ENCODE peak calls at places on chromosomes 4 and X, in ten cellular contexts. One of them, this sample, is unnamed.
A peak's percentile ranks its signal among the peaks of the same experiment; 100 is the strongest.

GRCh38 chrX:150704030-150704613 is 10.9 kb downstream of the MTMR1 start:
- DNase-seq in cardiac muscle cell: no peak
- DNase-seq in endothelial cell: no peak
- DNase-seq in A549: no peak
- DNase-seq in lung: no peak
- DNase-seq in Peyer's patch: no peak
- DNase-seq in colonic mucosa: no peak
- DNase-seq in HL-60: no peak
- DNase-seq in AG04450: no peak
- DNase-seq in H9: no peak
- DNase-seq in this sample: peak; percentile 14

GRCh38 chr4:37803348-37803973 is 23.0 kb upstream of the PGM2 start:
- DNase-seq in cardiac muscle cell: peak; percentile 61
- DNase-seq in endothelial cell: no peak
- DNase-seq in A549: peak; percentile 46
- DNase-seq in lung: no peak
- DNase-seq in Peyer's patch: no peak
- DNase-seq in colonic mucosa: no peak
- DNase-seq in HL-60: peak; percentile 21
- DNase-seq in AG04450: no peak
- DNase-seq in H9: no peak
- DNase-seq in this sample: no peak

GRCh38 chrX:77561372-77561771 is 114.2 kb downstream of the FGF16 start:
- DNase-seq in cardiac muscle cell: no peak
- DNase-seq in endothelial cell: no peak
- DNase-seq in A549: no peak
- DNase-seq in lung: no peak
- DNase-seq in Peyer's patch: no peak
- DNase-seq in colonic mucosa: no peak
- DNase-seq in HL-60: no peak
- DNase-seq in AG04450: no peak
- DNase-seq in H9: no peak
- DNase-seq in this sample: no peak

GRCh38 chrX:500481-501010 is 113.8 kb upstream of the PPP2R3B start:
- DNase-seq in cardiac muscle cell: no peak
- DNase-seq in endothelial cell: no peak
- DNase-seq in A549: no peak
- DNase-seq in lung: no peak
- DNase-seq in Peyer's patch: no peak
- DNase-seq in colonic mucosa: no peak
- DNase-seq in HL-60: no peak
- DNase-seq in AG04450: no peak
- DNase-seq in H9: no peak
- DNase-seq in this sample: no peak

GRCh38 chrX:68710870-68711576 is 63.6 kb downstream of the STARD8 start:
- DNase-seq in cardiac muscle cell: peak; percentile 69
- DNase-seq in endothelial cell: no peak
- DNase-seq in A549: peak; percentile 65
- DNase-seq in lung: no peak
- DNase-seq in Peyer's patch: peak; percentile 53
- DNase-seq in colonic mucosa: no peak
- DNase-seq in HL-60: no peak
- DNase-seq in AG04450: no peak
- DNase-seq in H9: peak; percentile 73
- DNase-seq in this sample: peak; percentile 45

GRCh38 chr4:145154573-145154972 is 25.8 kb downstream of the OTUD4 start:
- DNase-seq in cardiac muscle cell: peak; percentile 24
- DNase-seq in endothelial cell: peak; percentile 46
- DNase-seq in A549: peak; percentile 25
- DNase-seq in lung: no peak
- DNase-seq in Peyer's patch: no peak
- DNase-seq in colonic mucosa: no peak
- DNase-seq in HL-60: no peak
- DNase-seq in AG04450: no peak
- DNase-seq in H9: no peak
- DNase-seq in this sample: no peak

GRCh38 chr4:172813359-172813923 is 355.2 kb upstream of the GALNT7 start:
- DNase-seq in cardiac muscle cell: no peak
- DNase-seq in endothelial cell: no peak
- DNase-seq in A549: no peak
- DNase-seq in lung: no peak
- DNase-seq in Peyer's patch: no peak
- DNase-seq in colonic mucosa: no peak
- DNase-seq in HL-60: no peak
- DNase-seq in AG04450: no peak
- DNase-seq in H9: no peak
- DNase-seq in this sample: no peak

GRCh38 chrX:17939724-17940123 is 78.6 kb upstream of the RAI2 start:
- DNase-seq in cardiac muscle cell: no peak
- DNase-seq in endothelial cell: no peak
- DNase-seq in A549: no peak
- DNase-seq in lung: no peak
- DNase-seq in Peyer's patch: no peak
- DNase-seq in colonic mucosa: no peak
- DNase-seq in HL-60: no peak
- DNase-seq in AG04450: no peak
- DNase-seq in H9: no peak
- DNase-seq in this sample: peak; percentile 29

GRCh38 chrX:43510194-43510593 is 145.9 kb upstream of the MAOA start:
- DNase-seq in cardiac muscle cell: no peak
- DNase-seq in endothelial cell: no peak
- DNase-seq in A549: no peak
- DNase-seq in lung: no peak
- DNase-seq in Peyer's patch: no peak
- DNase-seq in colonic mucosa: no peak
- DNase-seq in HL-60: no peak
- DNase-seq in AG04450: no peak
- DNase-seq in H9: no peak
- DNase-seq in this sample: no peak

DNA sequence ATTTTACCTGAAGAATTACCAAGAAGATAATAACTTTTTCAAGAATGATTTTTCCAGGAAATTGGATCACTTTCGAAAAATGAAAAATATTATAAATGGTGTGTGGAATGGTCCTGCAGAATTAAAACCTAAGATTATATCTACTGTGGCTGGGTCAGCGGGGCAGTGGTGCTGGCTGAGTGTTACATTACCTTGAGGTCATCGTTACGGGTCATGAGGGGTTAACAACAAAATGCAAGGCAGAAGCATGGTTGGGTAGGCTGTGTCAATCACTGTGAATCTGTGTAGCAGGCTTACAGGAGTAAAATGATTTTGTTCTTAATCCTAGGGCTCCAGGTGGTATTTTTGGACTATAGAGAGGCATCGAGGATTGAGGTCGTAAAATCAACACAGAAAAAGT is 105.2 kb upstream of the AMOT start:
- DNase-seq in cardiac muscle cell: no peak
- DNase-seq in endothelial cell: no peak
- DNase-seq in A549: no peak
- DNase-seq in lung: no peak
- DNase-seq in Peyer's patch: no peak
- DNase-seq in colonic mucosa: no peak
- DNase-seq in HL-60: no peak
- DNase-seq in AG04450: no peak
- DNase-seq in H9: no peak
- DNase-seq in this sample: no peak
- TF ChIP-seq CTCF in cardiac muscle cell: no peak
- TF ChIP-seq CTCF in endothelial cell: no peak
- TF ChIP-seq CTCF in A549: no peak
- TF ChIP-seq CTCF in lung: no peak
- TF ChIP-seq CTCF in Peyer's patch: no peak
- TF ChIP-seq CTCF in colonic mucosa: no peak
- TF ChIP-seq CTCF in HL-60: no peak
- TF ChIP-seq CTCF in AG04450: no peak
- TF ChIP-seq CTCF in H9: no peak
- TF ChIP-seq CTCF in this sample: no peak

DNA sequence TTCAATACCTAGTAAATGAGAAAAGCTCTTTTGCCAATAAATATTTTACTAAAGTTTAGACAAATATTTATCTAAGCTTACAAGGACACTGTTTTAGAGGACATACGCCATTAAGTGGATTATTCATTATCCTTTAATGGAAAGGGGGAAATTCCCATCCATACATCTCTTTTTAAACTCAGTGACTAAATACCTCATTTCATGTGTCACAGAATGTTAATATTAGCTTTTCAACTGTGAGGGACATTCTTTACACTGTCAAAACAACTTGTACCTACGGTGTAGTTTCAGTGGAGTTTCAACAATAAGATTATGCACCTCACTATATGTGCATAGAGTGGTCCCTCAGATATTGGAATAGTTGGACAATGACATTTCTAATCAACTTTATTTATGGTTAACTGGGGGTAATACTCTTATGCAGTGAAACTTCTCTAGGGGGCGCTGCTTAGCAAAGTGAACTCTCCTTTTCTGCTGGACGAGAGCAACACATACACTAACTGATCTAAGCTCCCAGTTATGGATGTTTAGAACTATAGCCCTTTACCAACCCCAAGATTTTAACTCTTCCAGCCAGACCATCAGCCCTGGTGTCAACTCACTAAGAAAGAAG is 9.7 kb downstream of the HS6ST2 start:
- DNase-seq in cardiac muscle cell: peak; percentile 64
- DNase-seq in endothelial cell: peak; percentile 33
- DNase-seq in A549: peak; percentile 13
- DNase-seq in lung: no peak
- DNase-seq in Peyer's patch: no peak
- DNase-seq in colonic mucosa: no peak
- DNase-seq in HL-60: no peak
- DNase-seq in AG04450: no peak
- DNase-seq in H9: no peak
- DNase-seq in this sample: peak; percentile 21
- TF ChIP-seq CTCF in cardiac muscle cell: peak; percentile 11
- TF ChIP-seq CTCF in endothelial cell: peak; percentile 50
- TF ChIP-seq CTCF in A549: no peak
- TF ChIP-seq CTCF in lung: no peak
- TF ChIP-seq CTCF in Peyer's patch: no peak
- TF ChIP-seq CTCF in colonic mucosa: no peak
- TF ChIP-seq CTCF in HL-60: no peak
- TF ChIP-seq CTCF in AG04450: no peak
- TF ChIP-seq CTCF in H9: peak; percentile 85
- TF ChIP-seq CTCF in this sample: no peak

DNA sequence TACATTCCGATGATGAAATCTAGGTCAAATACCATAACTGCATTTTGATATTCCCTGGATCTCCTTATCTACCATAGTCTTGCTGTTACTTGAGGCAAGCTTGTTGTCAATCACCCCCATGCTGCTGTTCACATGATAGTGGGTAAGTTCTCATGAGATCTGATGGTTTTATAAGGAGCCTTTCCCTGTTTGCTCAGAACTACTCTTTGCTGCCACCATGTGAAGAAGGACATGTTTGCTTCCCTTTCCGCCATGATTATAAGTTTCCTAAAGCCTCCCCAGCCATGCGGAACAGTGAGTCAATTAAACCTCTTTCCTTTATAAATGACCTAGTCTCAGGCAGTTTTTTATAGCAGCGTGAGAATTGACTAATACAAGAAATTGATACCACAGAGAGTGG is 432.0 kb downstream of the GLUD2 start:
- DNase-seq in cardiac muscle cell: no peak
- DNase-seq in endothelial cell: no peak
- DNase-seq in A549: peak; percentile 10
- DNase-seq in lung: no peak
- DNase-seq in Peyer's patch: no peak
- DNase-seq in colonic mucosa: no peak
- DNase-seq in HL-60: no peak
- DNase-seq in AG04450: no peak
- DNase-seq in H9: no peak
- DNase-seq in this sample: no peak
- TF ChIP-seq CTCF in cardiac muscle cell: peak; percentile 4
- TF ChIP-seq CTCF in endothelial cell: no peak
- TF ChIP-seq CTCF in A549: no peak
- TF ChIP-seq CTCF in lung: no peak
- TF ChIP-seq CTCF in Peyer's patch: no peak
- TF ChIP-seq CTCF in colonic mucosa: no peak
- TF ChIP-seq CTCF in HL-60: no peak
- TF ChIP-seq CTCF in AG04450: no peak
- TF ChIP-seq CTCF in H9: peak; percentile 40
- TF ChIP-seq CTCF in this sample: no peak

GRCh38 chr4:61984260-61984909 is 784.3 kb downstream of the ADGRL3 start:
- DNase-seq in cardiac muscle cell: no peak
- DNase-seq in endothelial cell: no peak
- DNase-seq in A549: no peak
- DNase-seq in lung: no peak
- DNase-seq in Peyer's patch: no peak
- DNase-seq in colonic mucosa: no peak
- DNase-seq in HL-60: no peak
- DNase-seq in AG04450: no peak
- DNase-seq in H9: peak; percentile 48
- DNase-seq in this sample: no peak
- TF ChIP-seq CTCF in cardiac muscle cell: no peak
- TF ChIP-seq CTCF in endothelial cell: no peak
- TF ChIP-seq CTCF in A549: no peak
- TF ChIP-seq CTCF in lung: no peak
- TF ChIP-seq CTCF in Peyer's patch: no peak
- TF ChIP-seq CTCF in colonic mucosa: no peak
- TF ChIP-seq CTCF in HL-60: no peak
- TF ChIP-seq CTCF in AG04450: no peak
- TF ChIP-seq CTCF in H9: peak; percentile 70
- TF ChIP-seq CTCF in this sample: no peak

GRCh38 chrX:129823115-129823514 is 20.6 kb downstream of the ZDHHC9 start:
- DNase-seq in cardiac muscle cell: peak; percentile 28
- DNase-seq in endothelial cell: peak; percentile 27
- DNase-seq in A549: peak; percentile 58
- DNase-seq in lung: no peak
- DNase-seq in Peyer's patch: peak; percentile 80
- DNase-seq in colonic mucosa: peak; percentile 43
- DNase-seq in HL-60: peak; percentile 58
- DNase-seq in AG04450: no peak
- DNase-seq in H9: no peak
- DNase-seq in this sample: peak; percentile 22
- TF ChIP-seq CTCF in cardiac muscle cell: peak; percentile 62
- TF ChIP-seq CTCF in endothelial cell: peak; percentile 28
- TF ChIP-seq CTCF in A549: peak; percentile 58
- TF ChIP-seq CTCF in lung: peak; percentile 21
- TF ChIP-seq CTCF in Peyer's patch: peak; percentile 52
- TF ChIP-seq CTCF in colonic mucosa: peak; percentile 41
- TF ChIP-seq CTCF in HL-60: no peak
- TF ChIP-seq CTCF in AG04450: peak; percentile 57
- TF ChIP-seq CTCF in H9: peak; percentile 70
- TF ChIP-seq CTCF in this sample: no peak